ENCODE peak calls at places on chromosome 6, in four cellular contexts. H is PC-9, I is heart left ventricle, E is colonic mucosa. D is an unnamed sample.
A peak's percentile ranks its signal among the peaks of the same experiment; 100 is the strongest.

GRCh38 chr6:109671721-109672120 is 19.3 kb downstream of the AK9 start:
- DNase-seq in H (peak; percentile 51), I (no peak), E (no peak), D (no peak)

GRCh38 chr6:79117752-79118151 is 39.7 kb upstream of the PHIP start:
- DNase-seq in H (no peak), I (no peak), E (no peak), D (no peak)

GRCh38 chr6:21615504-21615903 is 22.0 kb downstream of the SOX4 start:
- DNase-seq in H (no peak), I (no peak), E (no peak), D (no peak)

GRCh38 chr6:165685302-165685701 is 22.3 kb upstream of the PDE10A start:
- DNase-seq in H (no peak), I (no peak), E (no peak), D (no peak)

GRCh38 chr6:90028080-90028778 is 134.0 kb downstream of the GJA10 start:
- DNase-seq in H (no peak), I (no peak), E (no peak), D (no peak)

GRCh38 chr6:37047421-37047931 is 42.0 kb downstream of the FGD2 start:
- DNase-seq in H (no peak), I (no peak), E (no peak), D (no peak)

GRCh38 chr6:54775586-54775985 is 71.0 kb upstream of the FAM83B start:
- DNase-seq in H (no peak), I (no peak), E (no peak), D (no peak)

GRCh38 chr6:6008648-6009421 is 2.1 kb upstream of the NRN1 start:
- DNase-seq in H (no peak), I (peak; percentile 88), E (peak; percentile 82), D (peak; percentile 83)

GRCh38 chr6:107118976-107119375 is 3.7 kb upstream of the BEND3 start:
- DNase-seq in H (no peak), I (no peak), E (no peak), D (no peak)

GRCh38 chr6:159831373-159831679 is 31.2 kb downstream of the PNLDC1 start:
- DNase-seq in H (no peak), I (no peak), E (no peak), D (peak; percentile 43)

GRCh38 chr6:117906905-117907599 is at the start of gene SLC35F1:
- DNase-seq in H (no peak), I (peak; percentile 63), E (no peak), D (peak; percentile 50)

GRCh38 chr6:15616266-15616665 is 46.6 kb downstream of the DTNBP1 start:
- DNase-seq in H (no peak), I (no peak), E (no peak), D (no peak)

GRCh38 chr6:41940759-41941279 is 789 bp downstream of the CCND3 start:
- DNase-seq in H (no peak), I (peak; percentile 80), E (peak; percentile 65), D (peak; percentile 70)

GRCh38 chr6:52551483-52552277 is 25.2 kb downstream of the TRAM2 start:
- DNase-seq in H (peak; percentile 65), I (peak; percentile 71), E (peak; percentile 66), D (peak; percentile 67)

GRCh38 chr6:52548353-52548713 is 28.5 kb downstream of the TRAM2 start:
- DNase-seq in H (no peak), I (no peak), E (no peak), D (no peak)

GRCh38 chr6:52548999-52549398 is 27.9 kb downstream of the TRAM2 start:
- DNase-seq in H (no peak), I (no peak), E (no peak), D (no peak)

GRCh38 chr6:52549428-52549827 is 27.4 kb downstream of the TRAM2 start:
- DNase-seq in H (no peak), I (no peak), E (no peak), D (no peak)

GRCh38 chr6:52550014-52550575 is 26.8 kb downstream of the TRAM2 start:
- DNase-seq in H (no peak), I (no peak), E (peak; percentile 36), D (no peak)
- H3K4me1 ChIP-seq in H (peaks cover 8% of the 10 kb centered on the region), I (peaks cover 5% of the 10 kb centered on the region), E (peaks cover 34% of the 10 kb centered on the region), D (peaks cover 66% of the 10 kb centered on the region)

GRCh38 chr6:113980937-113981554 is 10.1 kb upstream of the HDAC2 start:
- DNase-seq in H (no peak), I (no peak), E (no peak), D (no peak)
- TF ChIP-seq CTCF in H (peak; percentile 74), I (peak; percentile 43), E (peak; percentile 31), D (peak; percentile 42)

GRCh38 chr6:108589244-108589730 is 28.6 kb downstream of the FOXO3 start:
- DNase-seq in H (peak; percentile 90), I (peak; percentile 79), E (peak; percentile 89), D (peak; percentile 88)
- H3K4me1 ChIP-seq in H (peaks cover 75% of the 10 kb centered on the region), I (peaks cover 45% of the 10 kb centered on the region), E (peaks cover 17% of the 10 kb centered on the region), D (peaks cover 96% of the 10 kb centered on the region)

DNA sequence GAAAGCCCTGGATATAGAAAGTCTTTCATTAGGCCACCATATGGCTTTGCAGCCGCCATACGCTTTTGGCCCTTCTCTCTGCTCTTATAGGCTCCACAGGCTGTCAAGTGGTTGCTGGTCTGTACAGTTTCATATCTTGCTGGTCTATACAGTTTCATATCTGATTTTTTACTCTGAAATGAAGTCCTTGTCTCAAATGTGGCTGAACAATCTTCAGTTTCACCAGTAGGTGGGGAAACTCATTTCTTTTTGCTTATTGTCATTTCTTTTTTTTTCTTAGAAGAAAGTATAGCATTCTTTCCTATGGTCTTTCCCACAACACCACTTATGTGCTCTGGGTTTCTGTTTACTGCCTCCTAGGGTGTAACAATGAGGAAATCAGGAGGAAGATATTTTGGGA is 771.4 kb upstream of the MMS22L start:
- DNase-seq in H (no peak), I (no peak), E (no peak), D (no peak)
- TF ChIP-seq CTCF in H (peak; percentile 60), I (no peak), E (no peak), D (no peak)

DNA sequence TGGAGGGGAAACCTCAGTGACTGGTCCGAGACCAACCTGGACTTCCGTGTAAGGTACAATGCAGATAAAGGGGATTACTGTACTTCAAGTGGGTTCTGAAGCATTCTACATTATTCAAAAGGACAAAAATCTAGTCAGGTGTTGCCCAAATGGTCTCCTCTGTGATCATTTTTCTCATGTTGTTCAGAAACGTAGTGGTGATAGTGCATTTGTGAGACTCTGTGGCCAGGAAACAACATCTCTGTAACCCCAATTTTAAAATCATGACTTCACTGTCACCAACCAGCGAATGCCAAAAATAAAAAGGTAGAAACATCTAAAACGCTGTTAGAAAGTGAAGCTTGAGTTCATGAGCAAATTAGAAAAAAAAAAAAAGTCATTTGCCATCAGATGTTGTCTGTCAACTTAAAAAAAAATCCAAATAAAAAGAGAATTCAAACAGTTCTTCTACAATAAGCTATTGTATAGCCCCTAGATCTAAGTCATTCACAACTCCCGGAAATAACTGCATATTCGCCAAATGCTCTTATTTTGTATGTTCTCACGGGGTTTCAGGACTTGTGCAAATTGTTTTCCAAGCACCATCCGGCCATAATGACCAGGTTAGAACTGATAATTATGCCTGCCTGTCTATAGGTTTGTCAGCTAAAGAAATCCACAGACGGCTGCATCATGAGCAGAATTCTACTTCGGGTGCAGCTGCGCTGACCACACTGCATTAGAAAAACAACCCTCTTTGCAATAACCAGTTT is 87.9 kb downstream of the HIVEP2 start:
- DNase-seq in H (no peak), I (no peak), E (no peak), D (no peak)
- H3K4me1 ChIP-seq in H (peaks cover 37% of the 10 kb centered on the region), I (no peaks in the 10 kb centered on the region), E (peaks cover 11% of the 10 kb centered on the region), D (peaks cover 16% of the 10 kb centered on the region)

GRCh38 chr6:95133578-95133977 is 443.8 kb upstream of the MANEA start:
- DNase-seq in H (no peak), I (no peak), E (no peak), D (no peak)
- TF ChIP-seq CTCF in H (peak; percentile 45), I (no peak), E (no peak), D (no peak)

DNA sequence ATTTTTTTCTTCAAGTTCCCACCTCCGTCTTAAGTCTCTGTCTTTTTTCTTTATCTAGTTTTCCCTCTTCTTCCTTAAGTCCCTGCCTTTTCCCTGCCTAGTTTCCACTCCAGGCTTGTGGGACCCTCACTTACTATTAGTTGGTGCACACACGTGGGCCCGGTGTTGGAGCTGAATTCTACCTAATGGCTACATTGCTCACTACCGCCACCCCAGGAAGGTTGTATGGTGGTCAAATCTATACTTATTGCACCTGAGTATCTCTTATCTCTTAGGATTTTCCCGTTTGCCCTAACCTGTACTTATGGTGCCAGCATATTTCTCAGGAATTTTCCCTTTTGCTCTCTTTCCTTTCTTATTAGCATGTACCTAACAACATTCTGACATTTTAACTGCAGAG is 692.8 kb downstream of the EPM2A start:
- DNase-seq in H (no peak), I (no peak), E (no peak), D (no peak)
- H3K4me1 ChIP-seq in H (no peaks in the 10 kb centered on the region), I (no peaks in the 10 kb centered on the region), E (no peaks in the 10 kb centered on the region), D (no peaks in the 10 kb centered on the region)

D was measured in lower lobe of right lung.